ENCODE peak calls at places on chromosomes 16 and 17, in four cellular contexts. L is AG10803, N is dorsolateral prefrontal cortex, G is cardiac muscle cell. Z is an unnamed sample.

GRCh38 chr17:17757944-17758343 is 76.7 kb downstream of the RAI1 start:
- DNase-seq in G (no peak), N (no peak), L (no peak), Z (no peak)

GRCh38 chr16:85462405-85463227 is 150.5 kb upstream of the GSE1 start:
- DNase-seq in N (no peak), L (no peak), G (peak), Z (no peak)

GRCh38 chr16:67537270-67537635 is 8.6 kb downstream of the RIPOR1 start:
- DNase-seq in G (peak), N (no peak), L (peak), Z (no peak)

GRCh38 chr17:17285951-17286350 is 4.9 kb upstream of the COPS3 start:
- DNase-seq in G (no peak), L (no peak), N (no peak), Z (no peak)

GRCh38 chr17:76528156-76528527 is 9.4 kb downstream of the CYGB start:
- DNase-seq in G (no peak), L (no peak), N (no peak), Z (no peak)

GRCh38 chr16:75938818-75939217 is 212.5 kb upstream of the CPHXL start:
- DNase-seq in L (no peak), G (no peak), N (no peak), Z (no peak)

GRCh38 chr17:39608601-39609000 is 881 bp upstream of the NEUROD2 start:
- DNase-seq in N (no peak), G (no peak), L (no peak), Z (no peak)

GRCh38 chr17:74545456-74546230 is at the start of gene CD300C:
- DNase-seq in L (peak), G (peak), N (no peak), Z (no peak)

GRCh38 chr17:43465049-43465448 is 18.7 kb upstream of the DHX8 start:
- DNase-seq in L (no peak), N (no peak), G (no peak), Z (no peak)

GRCh38 chr17:9371019-9371418 is 204.6 kb downstream of the STX8 start:
- DNase-seq in G (no peak), N (no peak), L (peak), Z (no peak)

GRCh38 chr17:36142806-36143205 is 33.6 kb downstream of the TBC1D3B start:
- DNase-seq in L (no peak), N (no peak), G (no peak), Z (no peak)

GRCh38 chr17:78411241-78411855 is 32.9 kb downstream of the PGS1 start:
- DNase-seq in G (peak), L (no peak), N (no peak), Z (no peak)

GRCh38 chr16:14301150-14302030 is 230.3 kb downstream of the MRTFB start:
- DNase-seq in L (peak), G (peak), N (no peak), Z (no peak)

GRCh38 chr17:28880572-28880945 is 17.0 kb downstream of the FLOT2 start:
- DNase-seq in N (no peak), G (no peak), L (no peak), Z (no peak)

GRCh38 chr16:87551487-87551886 is 50.8 kb upstream of the JPH3 start:
- DNase-seq in N (no peak), L (no peak), G (no peak), Z (no peak)

GRCh38 chr17:29089601-29090044 is 46.7 kb downstream of the PIPOX start:
- DNase-seq in G (no peak), N (peak), L (no peak), Z (no peak)

GRCh38 chr17:67069591-67070136 is 25.3 kb downstream of the CACNG1 start:
- DNase-seq in N (no peak), G (no peak), L (no peak), Z (no peak)

GRCh38 chr17:44219636-44220210 is at the start of gene UBTF:
- DNase-seq in G (peak), N (peak), L (peak), Z (no peak)

GRCh38 chr16:15607700-15608396 is 35.1 kb downstream of the MARF1 start:
- DNase-seq in G (no peak), N (no peak), L (no peak), Z (no peak)

GRCh38 chr16:30335598-30336474 is 19.3 kb downstream of the CD2BP2 start:
- DNase-seq in L (peak), G (no peak), N (peak), Z (no peak)

GRCh38 chr17:56314026-56314425 is 160.8 kb downstream of the ANKFN1 start:
- DNase-seq in L (no peak), N (no peak), G (no peak), Z (no peak)

GRCh38 chr17:11336290-11336995 is 95.4 kb downstream of the SHISA6 start:
- DNase-seq in G (no peak), L (no peak), N (no peak), Z (no peak)

GRCh38 chr16:68960910-68961309 is 117.6 kb downstream of the TANGO6 start:
- DNase-seq in L (no peak), G (no peak), N (no peak), Z (no peak)

Z was measured in GOT3.